ENCODE peak calls at places on chromosomes 6 and 20, in four cellular contexts. One of them, this sample, is unnamed. For H3K4me1 and H3K79me2, the result is how much of the 10 kb centered on the place peaks cover.

GRCh38 chr6:82874867-82875266 is 190.8 kb downstream of the UBE3D start:
- DNase-seq in GM12878: no peak
- DNase-seq in K562: no peak
- DNase-seq in HepG2: no peak
- DNase-seq in this sample: no peak

GRCh38 chr6:139277161-139277560 is 14.6 kb downstream of the TXLNB start:
- DNase-seq in GM12878: no peak
- DNase-seq in K562: no peak
- DNase-seq in HepG2: no peak
- DNase-seq in this sample: peak

GRCh38 chr6:41097467-41098090 is 24.8 kb downstream of the NFYA start:
- DNase-seq in GM12878: no peak
- DNase-seq in K562: no peak
- DNase-seq in HepG2: no peak
- DNase-seq in this sample: peak

GRCh38 chr6:130362128-130362527 is 3.7 kb upstream of the TMEM200A start:
- DNase-seq in GM12878: no peak
- DNase-seq in K562: peak
- DNase-seq in HepG2: peak
- DNase-seq in this sample: no peak

GRCh38 chr6:43916924-43917877 is 147.2 kb downstream of the VEGFA start:
- DNase-seq in GM12878: no peak
- DNase-seq in K562: no peak
- DNase-seq in HepG2: peak
- DNase-seq in this sample: no peak

GRCh38 chr6:44115866-44116265 is 11.4 kb downstream of the MRPL14 start:
- DNase-seq in GM12878: no peak
- DNase-seq in K562: no peak
- DNase-seq in HepG2: no peak
- DNase-seq in this sample: peak

GRCh38 chr20:31573555-31574295 is 31.4 kb upstream of the ID1 start:
- DNase-seq in GM12878: no peak
- DNase-seq in K562: no peak
- DNase-seq in HepG2: peak
- DNase-seq in this sample: peak

GRCh38 chr20:47506335-47506734 is 4.6 kb downstream of the NCOA3 start:
- DNase-seq in GM12878: no peak
- DNase-seq in K562: no peak
- DNase-seq in HepG2: no peak
- DNase-seq in this sample: no peak

GRCh38 chr6:116370328-116370716 is 425 bp upstream of the DSE start:
- DNase-seq in GM12878: no peak
- DNase-seq in K562: no peak
- DNase-seq in HepG2: no peak
- DNase-seq in this sample: no peak

GRCh38 chr6:127561660-127562059 is 15.3 kb upstream of the C6orf58 start:
- DNase-seq in GM12878: no peak
- DNase-seq in K562: no peak
- DNase-seq in HepG2: no peak
- DNase-seq in this sample: no peak

GRCh38 chr6:33705268-33705885 is 6.1 kb downstream of the UQCC2 start:
- DNase-seq in GM12878: no peak
- DNase-seq in K562: no peak
- DNase-seq in HepG2: no peak
- DNase-seq in this sample: no peak

GRCh38 chr6:167551634-167552630 is 227.0 kb downstream of the TTLL2 start:
- DNase-seq in GM12878: no peak
- DNase-seq in K562: no peak
- DNase-seq in HepG2: no peak
- DNase-seq in this sample: no peak

GRCh38 chr6:112202639-112203341 is 51.6 kb downstream of the LAMA4 start:
- DNase-seq in GM12878: peak
- DNase-seq in K562: no peak
- DNase-seq in HepG2: no peak
- DNase-seq in this sample: peak
- H3K4me1 ChIP-seq in GM12878: under half
- H3K4me1 ChIP-seq in K562: under half
- H3K4me1 ChIP-seq in HepG2: under half
- H3K4me1 ChIP-seq in this sample: half or more

DNA sequence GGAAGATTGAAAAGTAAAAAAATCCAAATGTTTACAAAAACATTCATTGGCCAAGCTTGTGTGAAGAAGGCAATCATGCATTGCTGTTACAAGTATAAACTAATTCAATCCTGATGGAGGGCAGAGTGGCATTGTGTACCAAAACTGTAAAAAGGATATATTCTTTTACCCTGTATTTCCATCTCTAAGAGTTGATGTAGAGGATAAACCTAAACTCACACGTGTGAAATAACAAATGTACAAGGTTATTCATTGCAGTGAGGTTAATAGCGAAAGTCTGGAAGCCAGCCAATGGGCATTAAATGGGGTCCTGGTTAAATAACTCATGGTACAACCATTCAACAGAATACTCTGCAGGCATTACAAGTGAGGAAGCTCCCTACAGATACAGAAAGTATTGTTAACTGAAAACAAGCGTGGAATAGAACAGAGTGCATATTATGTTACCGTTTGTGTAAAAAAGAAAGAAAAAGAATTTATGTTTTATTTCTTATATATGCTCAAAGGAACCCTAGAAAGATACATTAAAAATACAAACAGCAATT is 56.9 kb downstream of the BCAS1 start:
- DNase-seq in GM12878: no peak
- DNase-seq in K562: no peak
- DNase-seq in HepG2: no peak
- DNase-seq in this sample: no peak
- TF ChIP-seq MYC in GM12878: no peak
- TF ChIP-seq MYC in K562: no peak
- TF ChIP-seq MYC in HepG2: no peak
- TF ChIP-seq MYC in this sample: no peak

DNA sequence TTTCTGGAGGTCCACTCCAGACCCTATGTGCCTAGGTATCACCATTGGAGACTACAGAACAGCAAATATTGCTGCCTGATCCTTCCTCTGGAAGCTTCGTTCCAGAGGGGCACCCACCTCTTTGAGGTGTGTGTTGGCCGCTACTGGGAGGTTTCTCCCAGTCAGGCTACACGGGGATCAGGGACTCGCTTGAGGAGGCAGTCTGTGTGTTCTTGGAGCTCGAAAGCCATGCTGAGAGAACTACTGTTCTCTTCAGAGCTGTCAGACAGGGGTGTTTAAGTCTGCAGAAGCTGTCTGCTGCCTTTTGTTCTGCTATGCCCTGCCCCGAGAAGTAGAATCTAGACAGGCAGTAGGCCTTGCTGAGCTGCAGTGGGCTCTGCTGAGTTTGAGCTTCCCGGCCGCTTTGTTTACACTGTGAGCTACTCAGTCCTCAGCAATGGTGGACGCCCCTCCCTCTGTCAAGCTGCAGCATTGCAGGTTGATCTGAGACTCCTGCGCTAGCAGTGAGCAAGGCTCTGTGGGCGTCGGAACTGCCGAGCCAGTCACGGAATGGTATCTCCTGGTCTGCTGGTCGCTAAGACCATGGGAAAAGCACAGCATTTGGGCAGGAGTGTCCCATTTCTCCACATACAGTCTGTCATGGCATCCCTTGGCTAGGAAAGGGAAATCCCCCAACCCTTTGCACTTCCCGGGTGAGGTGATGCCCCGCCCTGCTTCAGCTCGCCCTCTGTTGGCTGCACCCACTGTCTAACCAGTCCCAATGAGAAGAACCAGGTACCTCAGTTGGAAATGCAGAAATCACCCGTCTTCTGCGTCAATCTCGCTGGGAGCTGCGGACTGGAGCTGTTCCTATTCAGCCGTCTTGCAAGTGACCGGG is 32.5 kb upstream of the ASCC3 start:
- DNase-seq in GM12878: no peak
- DNase-seq in K562: no peak
- DNase-seq in HepG2: peak
- DNase-seq in this sample: no peak
- H3K79me2 ChIP-seq in GM12878: under half
- H3K79me2 ChIP-seq in K562: under half
- H3K79me2 ChIP-seq in HepG2: under half
- H3K79me2 ChIP-seq in this sample: under half

GRCh38 chr6:144344651-144345050 is 59.5 kb downstream of the UTRN start:
- DNase-seq in GM12878: no peak
- DNase-seq in K562: no peak
- DNase-seq in HepG2: no peak
- DNase-seq in this sample: no peak

GRCh38 chr6:144345451-144345850 is 60.3 kb downstream of the UTRN start:
- DNase-seq in GM12878: no peak
- DNase-seq in K562: no peak
- DNase-seq in HepG2: no peak
- DNase-seq in this sample: no peak

GRCh38 chr6:144347933-144348332 is 62.8 kb downstream of the UTRN start:
- DNase-seq in GM12878: no peak
- DNase-seq in K562: no peak
- DNase-seq in HepG2: no peak
- DNase-seq in this sample: no peak

GRCh38 chr6:144347447-144347758 is 62.3 kb downstream of the UTRN start:
- DNase-seq in GM12878: no peak
- DNase-seq in K562: no peak
- DNase-seq in HepG2: no peak
- DNase-seq in this sample: no peak

DNA sequence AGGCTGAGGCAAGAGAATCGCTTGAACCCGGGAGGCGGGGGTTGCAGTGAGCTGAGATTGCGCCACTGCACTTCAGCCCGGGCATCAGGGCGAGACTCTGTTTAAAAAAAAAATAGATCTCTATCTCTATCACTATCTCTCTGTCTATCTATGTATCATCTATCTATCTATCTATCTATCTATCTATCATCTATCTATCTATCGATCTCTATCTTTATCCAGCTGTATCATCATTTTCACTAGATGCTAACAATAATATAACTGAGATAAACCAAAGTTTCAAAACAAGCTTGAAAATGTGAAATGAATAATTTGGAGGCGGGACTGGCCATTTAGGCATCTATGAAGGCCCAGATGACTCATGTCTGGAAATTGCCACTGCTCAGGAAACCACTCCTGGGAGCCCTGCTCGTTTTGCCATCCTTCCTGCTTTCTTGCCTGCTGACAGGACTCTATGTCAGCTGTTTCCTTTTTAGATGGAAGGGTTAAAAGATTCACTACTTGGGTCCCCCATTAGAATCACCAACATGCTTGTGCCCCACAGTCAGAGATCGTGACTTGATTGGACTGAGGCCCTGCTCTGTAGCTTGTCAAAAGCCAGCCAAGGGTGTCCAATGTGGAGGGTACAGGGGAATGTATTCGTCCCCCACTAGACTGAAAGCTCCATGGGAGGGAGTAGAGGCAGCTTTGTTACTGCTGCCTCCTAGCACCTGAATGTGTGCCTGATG is 61.7 kb downstream of the UTRN start:
- DNase-seq in GM12878: no peak
- DNase-seq in K562: no peak
- DNase-seq in HepG2: no peak
- DNase-seq in this sample: peak
- H3K4me1 ChIP-seq in GM12878: under half
- H3K4me1 ChIP-seq in K562: under half
- H3K4me1 ChIP-seq in HepG2: half or more
- H3K4me1 ChIP-seq in this sample: half or more

DNA sequence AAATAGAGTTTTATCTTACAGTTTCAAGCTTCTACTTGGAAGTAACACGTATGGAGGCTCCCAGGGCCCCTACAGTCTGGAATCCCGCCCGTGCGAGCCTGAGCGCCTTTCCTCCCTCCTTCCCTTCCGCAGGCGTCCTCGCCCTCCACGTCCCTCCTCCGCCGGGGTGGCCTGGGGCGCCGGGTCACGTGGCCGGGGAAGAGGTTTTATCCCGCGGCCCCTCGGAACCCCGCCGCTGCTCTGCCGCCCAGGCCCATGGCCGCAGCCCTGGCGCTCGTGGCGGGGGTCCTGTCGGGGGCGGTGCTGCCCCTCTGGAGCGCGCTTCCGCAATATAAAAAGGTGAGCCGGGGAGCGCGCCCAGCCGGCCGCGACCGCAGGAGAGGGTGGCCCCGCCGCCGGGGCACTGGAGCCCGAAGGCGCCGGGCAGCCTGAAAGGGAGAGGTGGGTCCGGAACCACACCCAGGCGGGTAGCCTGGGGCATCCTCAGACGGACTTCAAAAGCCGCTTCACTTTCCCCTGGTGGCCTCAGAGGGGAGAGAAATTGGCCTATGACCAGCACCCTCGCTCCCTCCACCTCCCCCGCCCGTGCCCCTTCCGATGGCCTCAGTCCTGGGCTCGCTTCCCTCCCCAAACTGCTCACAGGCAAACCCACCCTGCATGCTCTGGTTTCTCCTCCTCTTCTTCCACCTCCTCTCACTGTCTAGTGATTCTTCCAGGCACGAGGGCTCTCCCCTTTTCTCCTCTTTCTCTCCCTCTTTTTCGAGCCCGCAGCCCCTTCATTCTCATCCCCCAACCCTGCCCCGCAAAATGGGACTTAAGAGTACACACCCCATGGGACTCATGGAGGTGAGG is at the start of gene CLPSL2:
- DNase-seq in GM12878: no peak
- DNase-seq in K562: peak
- DNase-seq in HepG2: no peak
- DNase-seq in this sample: no peak
- TF ChIP-seq MYC in GM12878: no peak
- TF ChIP-seq MYC in K562: no peak
- TF ChIP-seq MYC in HepG2: no peak
- TF ChIP-seq MYC in this sample: no peak